ENCODE peak calls at places on chromosomes 3 and 15, in five cellular contexts. S is EH, T is GM20000, C is lower lobe of right lung, U is NCI-H748 treated with DMSO at 0.1 percent for 48 hours. R is an unnamed sample.

GRCh38 chr15:81054236-81054635 is 53.5 kb downstream of the TLNRD1 start:
- DNase-seq in S (peak; percentile 89), T (no peak), C (no peak), U (no peak), R (no peak)

GRCh38 chr3:41200669-41201021 is 1.3 kb downstream of the CTNNB1 start:
- DNase-seq in S (peak; percentile 78), T (peak; percentile 28), C (no peak), U (no peak), R (no peak)

GRCh38 chr3:161177996-161178395 is 43.1 kb upstream of the NMD3 start:
- DNase-seq in S (no peak), T (no peak), C (no peak), U (peak; percentile 59), R (peak; percentile 18)

GRCh38 chr15:58773024-58773423 is 1.9 kb downstream of the MINDY2 start:
- DNase-seq in S (no peak), T (no peak), C (no peak), U (no peak), R (no peak)

GRCh38 chr3:29280675-29281264 is at the start of gene RBMS3:
- DNase-seq in S (peak; percentile 97), T (peak; percentile 28), C (peak; percentile 85), U (no peak), R (no peak)

GRCh38 chr15:60074181-60074885 is 70.2 kb downstream of the FOXB1 start:
- DNase-seq in S (peak; percentile 32), T (no peak), C (no peak), U (peak; percentile 73), R (no peak)

GRCh38 chr15:78418681-78419080 is 19.3 kb upstream of the IREB2 start:
- DNase-seq in S (no peak), T (no peak), C (no peak), U (no peak), R (no peak)

GRCh38 chr15:34436126-34436955 is 1.3 kb downstream of the GOLGA8A start:
- DNase-seq in S (peak; percentile 16), T (peak; percentile 14), C (no peak), U (no peak), R (no peak)

GRCh38 chr3:30966896-30967295 is 72.4 kb upstream of the GADL1 start:
- DNase-seq in S (no peak), T (no peak), C (no peak), U (no peak), R (no peak)

GRCh38 chr3:50267280-50267913 is 1.6 kb upstream of the SEMA3B start:
- DNase-seq in S (peak; percentile 56), T (no peak), C (peak; percentile 80), U (no peak), R (no peak)

GRCh38 chr3:193145248-193145647 is 95.8 kb upstream of the PLAAT1 start:
- DNase-seq in S (no peak), T (no peak), C (no peak), U (no peak), R (no peak)

R was measured in NCI-H1105.